ENCODE peak calls at places on chromosomes 12 and 14, in four cellular contexts. Z is iPS DF 6.9, U is heart left ventricle, I is left cardiac atrium. V is an unnamed sample.

GRCh38 chr12:94089891-94090290 is 58.5 kb upstream of the PLXNC1 start:
- DNase-seq in Z (no peak), U (no peak), I (no peak), V (no peak)

GRCh38 chr12:113469224-113469652 is 2.4 kb downstream of the LHX5 start:
- DNase-seq in Z (no peak), U (no peak), I (no peak), V (no peak)

GRCh38 chr12:50734409-50735263 is 29.3 kb upstream of the ATF1 start:
- DNase-seq in Z (peak), U (no peak), I (no peak), V (peak)

GRCh38 chr12:23964812-23965211 is 15.3 kb upstream of the SOX5 start:
- DNase-seq in Z (no peak), U (no peak), I (no peak), V (no peak)

GRCh38 chr14:91484186-91484585 is 25.9 kb downstream of the PPP4R3A start:
- DNase-seq in Z (no peak), U (no peak), I (no peak), V (no peak)

GRCh38 chr14:64937176-64937820 is 5.2 kb downstream of the GPX2 start:
- DNase-seq in Z (no peak), U (peak), I (no peak), V (no peak)

GRCh38 chr12:57810450-57810849 is 8.1 kb downstream of the AVIL start:
- DNase-seq in Z (no peak), U (no peak), I (no peak), V (peak)

GRCh38 chr14:36942522-36943245 is 229.7 kb downstream of the SLC25A21 start:
- DNase-seq in Z (no peak), U (no peak), I (no peak), V (no peak)

GRCh38 chr12:25985296-25985992 is 27.0 kb downstream of the RASSF8 start:
- DNase-seq in Z (no peak), U (no peak), I (no peak), V (no peak)

GRCh38 chr14:85536835-85537195 is 6.9 kb downstream of the FLRT2 start:
- DNase-seq in Z (no peak), U (no peak), I (no peak), V (no peak)

GRCh38 chr12:109744026-109744425 is 30.4 kb downstream of the FAM222A start:
- DNase-seq in Z (no peak), U (peak), I (peak), V (no peak)

GRCh38 chr12:3537916-3538690 is 47.1 kb downstream of the PRMT8 start:
- DNase-seq in Z (no peak), U (no peak), I (no peak), V (no peak)